ENCODE peak calls at places on chromosomes 7 and 10, in six cellular contexts. Z, K, A, W, T and B are unnamed samples. For H3K9me3 and H3K4me1, the result is how much of the 10 kb centered on the place peaks cover.

GRCh38 chr10:79380918-79381775 is 33.9 kb downstream of the PPIF start:
- DNase-seq in Z (no peak), K (peak), A (peak), W (peak), T (peak), B (no peak)

GRCh38 chr10:60073781-60074656 is 167.7 kb upstream of the CCDC6 start:
- DNase-seq in Z (no peak), K (no peak), A (no peak), W (no peak), T (no peak), B (no peak)

GRCh38 chr7:27245798-27246691 is 3.4 kb downstream of the EVX1 start:
- DNase-seq in Z (no peak), K (no peak), A (no peak), W (peak), T (peak), B (no peak)

GRCh38 chr10:87058171-87058570 is 36.5 kb downstream of the GLUD1 start:
- DNase-seq in Z (no peak), K (no peak), A (no peak), W (no peak), T (no peak), B (no peak)

GRCh38 chr10:121843379-121843778 is 84.5 kb downstream of the ATE1 start:
- DNase-seq in Z (no peak), K (no peak), A (no peak), W (no peak), T (no peak), B (no peak)

GRCh38 chr10:110859947-110860376 is 11.8 kb upstream of the PDCD4 start:
- DNase-seq in Z (peak), K (no peak), A (no peak), W (peak), T (peak), B (no peak)

GRCh38 chr7:156096806-156097538 is 284.7 kb upstream of the SHH start:
- DNase-seq in Z (no peak), K (no peak), A (peak), W (no peak), T (peak), B (no peak)

GRCh38 chr10:26440091-26440445 is 1.9 kb downstream of the APBB1IP start:
- DNase-seq in Z (no peak), K (no peak), A (no peak), W (no peak), T (no peak), B (no peak)

GRCh38 chr7:94391716-94392390 is 2.8 kb upstream of the COL1A2 start:
- DNase-seq in Z (no peak), K (no peak), A (no peak), W (peak), T (peak), B (no peak)

GRCh38 chr7:66880009-66880554 is 40.9 kb upstream of the TMEM248 start:
- DNase-seq in Z (no peak), K (no peak), A (no peak), W (no peak), T (no peak), B (no peak)

GRCh38 chr7:70778585-70778984 is 353.4 kb upstream of the GALNT17 start:
- DNase-seq in Z (no peak), K (no peak), A (no peak), W (no peak), T (no peak), B (no peak)

GRCh38 chr10:133230023-133230319 is at the start of gene UTF1:
- DNase-seq in Z (no peak), K (no peak), A (no peak), W (no peak), T (peak), B (no peak)

GRCh38 chr7:30465342-30466170 is 13.0 kb downstream of the NOD1 start:
- DNase-seq in Z (no peak), K (no peak), A (no peak), W (no peak), T (no peak), B (no peak)

GRCh38 chr10:35191523-35191922 is 64.9 kb downstream of the CREM start:
- DNase-seq in Z (peak), K (peak), A (no peak), W (no peak), T (no peak), B (peak)

GRCh38 chr10:48609899-48610584 is 5.2 kb upstream of the ARHGAP22 start:
- DNase-seq in Z (no peak), K (no peak), A (no peak), W (no peak), T (peak), B (no peak)

GRCh38 chr10:96044686-96045085 is 1.3 kb downstream of the CCNJ start:
- DNase-seq in Z (peak), K (no peak), A (no peak), W (no peak), T (no peak), B (no peak)

GRCh38 chr7:74282748-74283459 is 6.3 kb upstream of the CLIP2 start:
- DNase-seq in Z (no peak), K (no peak), A (no peak), W (no peak), T (peak), B (no peak)

GRCh38 chr7:149050941-149051340 is 22.6 kb upstream of the PDIA4 start:
- DNase-seq in Z (no peak), K (no peak), A (no peak), W (no peak), T (no peak), B (no peak)

GRCh38 chr10:6297951-6298381 is 95.2 kb downstream of the PFKFB3 start:
- DNase-seq in Z (no peak), K (no peak), A (peak), W (peak), T (no peak), B (no peak)

GRCh38 chr10:6299743-6300105 is 97.0 kb downstream of the PFKFB3 start:
- DNase-seq in Z (no peak), K (no peak), A (no peak), W (no peak), T (no peak), B (no peak)

GRCh38 chr10:6299234-6299633 is 96.5 kb downstream of the PFKFB3 start:
- DNase-seq in Z (no peak), K (no peak), A (no peak), W (peak), T (peak), B (no peak)

GRCh38 chr10:6297522-6297921 is 94.8 kb downstream of the PFKFB3 start:
- DNase-seq in Z (no peak), K (no peak), A (no peak), W (no peak), T (no peak), B (no peak)

GRCh38 chr10:6298428-6298827 is 95.7 kb downstream of the PFKFB3 start:
- DNase-seq in Z (no peak), K (no peak), A (no peak), W (no peak), T (no peak), B (no peak)
- TF ChIP-seq CTCF in Z (no peak), K (no peak), A (no peak), W (no peak), T (no peak), B (no peak)

GRCh38 chr7:4100691-4101090 is 581.4 kb upstream of the FOXK1 start:
- DNase-seq in Z (no peak), K (no peak), A (no peak), W (no peak), T (no peak), B (no peak)
- H3K9me3 ChIP-seq in Z (under half), K (under half), A (under half), W (under half), T (under half), B (under half)

GRCh38 chr10:4685495-4685894 is 140.5 kb upstream of the AKR1E2 start:
- DNase-seq in Z (no peak), K (no peak), A (no peak), W (no peak), T (no peak), B (no peak)

GRCh38 chr10:4685904-4686643 is 139.9 kb upstream of the AKR1E2 start:
- DNase-seq in Z (no peak), K (no peak), A (no peak), W (no peak), T (no peak), B (no peak)

GRCh38 chr10:4683838-4684237 is 142.2 kb upstream of the AKR1E2 start:
- DNase-seq in Z (no peak), K (no peak), A (no peak), W (no peak), T (no peak), B (no peak)

GRCh38 chr10:4684434-4684833 is 141.6 kb upstream of the AKR1E2 start:
- DNase-seq in Z (no peak), K (no peak), A (no peak), W (no peak), T (no peak), B (no peak)

GRCh38 chr10:4683137-4683536 is 142.9 kb upstream of the AKR1E2 start:
- DNase-seq in Z (no peak), K (no peak), A (no peak), W (no peak), T (no peak), B (no peak)
- H3K4me1 ChIP-seq in Z (under half), K (under half), A (under half), W (under half), T (under half), B (under half)

DNA sequence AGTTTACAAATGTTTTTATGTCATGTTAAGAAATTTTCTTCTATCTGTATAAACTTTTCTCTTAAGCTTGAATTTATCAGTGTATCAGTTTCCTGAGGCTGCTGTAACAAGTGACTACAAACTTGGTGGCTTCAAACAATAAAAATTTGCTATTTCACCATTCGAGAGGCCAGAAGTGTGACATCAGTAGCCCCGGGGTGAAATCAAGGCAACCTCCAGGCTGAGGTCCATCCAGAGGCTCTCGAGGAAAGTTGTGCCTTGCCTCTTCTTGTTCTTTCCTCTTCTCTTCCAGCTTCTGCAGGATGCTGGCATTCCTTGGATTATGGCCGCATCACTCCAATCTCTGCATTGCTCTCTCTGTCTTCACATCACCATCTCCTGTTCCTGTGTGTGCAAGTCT is 6.5 kb upstream of the BEND7 start:
- DNase-seq in Z (no peak), K (no peak), A (no peak), W (no peak), T (no peak), B (no peak)
- TF ChIP-seq CTCF in Z (no peak), K (no peak), A (no peak), W (no peak), T (no peak), B (no peak)

GRCh38 chr7:72078301-72078700 is 333.8 kb downstream of the CALN1 start:
- DNase-seq in Z (no peak), K (no peak), A (no peak), W (no peak), T (no peak), B (no peak)
- H3K9me3 ChIP-seq in Z (under half), K (under half), A (under half), W (under half), T (under half), B (under half)

DNA sequence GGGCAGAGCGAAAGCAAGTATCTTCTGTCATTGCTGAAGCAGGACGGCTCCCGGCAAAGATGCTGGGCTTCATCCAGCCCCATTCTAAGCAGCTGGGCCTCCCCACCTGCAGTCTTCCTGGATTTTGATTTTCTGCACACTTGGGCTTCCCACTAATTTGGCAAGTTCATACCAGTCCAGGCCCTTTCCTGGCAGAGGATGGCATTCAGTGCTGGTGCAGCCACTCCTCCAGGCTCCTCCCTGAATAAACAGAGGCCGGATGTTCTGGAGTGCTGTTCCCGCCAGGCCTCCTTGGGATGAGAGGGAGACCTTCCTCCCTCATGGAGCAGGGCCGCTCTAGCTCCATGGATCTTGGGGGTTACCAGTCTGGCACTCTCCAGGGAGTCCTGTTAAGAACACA is 3.4 kb downstream of the BAG3 start:
- DNase-seq in Z (no peak), K (peak), A (peak), W (peak), T (peak), B (peak)
- H3K4me1 ChIP-seq in Z (under half), K (half or more), A (under half), W (half or more), T (under half), B (half or more)